ENCODE peak calls at places on chromosomes 6 and 20, in five cellular contexts. F is H9, E is H1, C is neuronal stem cell, G is trophoblast cell. N is an unnamed sample.

GRCh38 chr6:20186981-20187380 is 25.3 kb downstream of the MBOAT1 start:
- DNase-seq in C (no peak), G (no peak), E (no peak), F (no peak), N (no peak)

GRCh38 chr20:16475225-16475624 is 98.0 kb downstream of the KIF16B start:
- DNase-seq in G (no peak), F (no peak), C (no peak), E (no peak), N (peak; percentile 53)

GRCh38 chr6:53119772-53120409 is 28.8 kb downstream of the GCM1 start:
- DNase-seq in C (no peak), E (peak; percentile 29), G (no peak), F (peak; percentile 84), N (peak; percentile 89)

GRCh38 chr6:38427492-38428210 is 212.1 kb downstream of the BTBD9 start:
- DNase-seq in C (no peak), E (no peak), F (no peak), G (no peak), N (no peak)

GRCh38 chr6:2021713-2022125 is 223.7 kb downstream of the GMDS start:
- DNase-seq in E (no peak), G (no peak), F (no peak), C (peak; percentile 14), N (peak; percentile 7)

GRCh38 chr6:167324111-167324510 is 775 bp upstream of the TTLL2 start:
- DNase-seq in E (no peak), C (no peak), G (no peak), F (no peak), N (no peak)

GRCh38 chr6:155818698-155819097 is 363.1 kb upstream of the NOX3 start:
- DNase-seq in C (no peak), F (no peak), G (no peak), E (no peak), N (no peak)

GRCh38 chr20:15111654-15112053 is 774.2 kb upstream of the FLRT3 start:
- DNase-seq in G (no peak), C (peak; percentile 5), E (no peak), F (no peak), N (no peak)

GRCh38 chr6:118963003-118963402 is 28.0 kb upstream of the MCM9 start:
- DNase-seq in G (no peak), C (no peak), F (no peak), E (no peak), N (no peak)

GRCh38 chr20:2879148-2879547 is 5.9 kb downstream of the PTPRA start:
- DNase-seq in E (no peak), G (no peak), C (no peak), F (no peak), N (no peak)

GRCh38 chr6:39387785-39388184 is 65.3 kb upstream of the KCNK16 start:
- DNase-seq in C (no peak), E (no peak), G (no peak), F (no peak), N (no peak)

GRCh38 chr6:70281923-70282902 is 20.7 kb downstream of the COL9A1 start:
- DNase-seq in G (no peak), E (peak; percentile 23), F (peak; percentile 76), C (peak; percentile 24), N (no peak)

GRCh38 chr20:37673429-37673828 is 20.4 kb upstream of the CTNNBL1 start:
- DNase-seq in E (no peak), C (no peak), G (no peak), F (no peak), N (no peak)

GRCh38 chr6:127851197-127851596 is 49.7 kb downstream of the THEMIS start:
- DNase-seq in C (no peak), E (no peak), G (no peak), F (no peak), N (no peak)

GRCh38 chr6:109271622-109272021 is 110.6 kb downstream of the CD164 start:
- DNase-seq in E (no peak), C (no peak), F (no peak), G (no peak), N (no peak)

GRCh38 chr20:45905505-45906079 is 6.4 kb downstream of the PLTP start:
- DNase-seq in G (peak; percentile 91), C (no peak), F (no peak), E (no peak), N (no peak)

GRCh38 chr6:113495521-113495920 is 361.6 kb upstream of the MARCKS start:
- DNase-seq in F (no peak), C (no peak), G (peak; percentile 83), E (no peak), N (peak; percentile 67)

GRCh38 chr20:24950836-24951525 is 1.9 kb downstream of the CST7 start:
- DNase-seq in E (no peak), G (no peak), F (peak; percentile 10), C (no peak), N (no peak)

GRCh38 chr20:51910202-51911050 is 108.1 kb upstream of the SALL4 start:
- DNase-seq in G (no peak), E (no peak), C (peak; percentile 48), F (no peak), N (peak; percentile 41)

GRCh38 chr6:143745160-143746133 is 67.7 kb downstream of the PHACTR2 start:
- DNase-seq in C (peak; percentile 40), E (no peak), F (peak; percentile 58), G (peak; percentile 92), N (peak; percentile 73)

GRCh38 chr6:101000334-101000733 is 119.2 kb upstream of the ASCC3 start:
- DNase-seq in E (no peak), F (no peak), G (no peak), C (no peak), N (peak; percentile 15)

GRCh38 chr6:15546591-15546990 is 116.2 kb downstream of the DTNBP1 start:
- DNase-seq in E (no peak), F (no peak), C (no peak), G (peak; percentile 28), N (peak; percentile 45)

GRCh38 chr20:3251806-3252205 is 12.8 kb upstream of the SLC4A11 start:
- DNase-seq in F (no peak), E (no peak), G (no peak), C (no peak), N (no peak)

GRCh38 chr6:167112421-167112820 is 10.5 kb upstream of the CCR6 start:
- DNase-seq in C (no peak), F (no peak), G (no peak), E (no peak), N (no peak)

GRCh38 chr6:86730216-86730615 is 207.1 kb upstream of the HTR1E start:
- DNase-seq in G (no peak), C (no peak), F (no peak), E (no peak), N (no peak)

GRCh38 chr20:47502271-47502730 is 614 bp downstream of the NCOA3 start:
- DNase-seq in C (peak; percentile 41), G (no peak), E (no peak), F (no peak), N (peak; percentile 40)

GRCh38 chr20:43188861-43189613 is 669 bp downstream of the PTPRT start:
- DNase-seq in E (no peak), G (no peak), F (peak; percentile 33), C (no peak), N (no peak)

GRCh38 chr6:83518946-83519489 is 6.7 kb downstream of the PRSS35 start:
- DNase-seq in C (no peak), G (no peak), E (no peak), F (no peak), N (peak; percentile 50)
- H2BK12ac ChIP-seq in C (no peak overlapping the region), G (no peak overlapping the region), E (no peak overlapping the region), F (no peak overlapping the region), N (no peak overlapping the region)

DNA sequence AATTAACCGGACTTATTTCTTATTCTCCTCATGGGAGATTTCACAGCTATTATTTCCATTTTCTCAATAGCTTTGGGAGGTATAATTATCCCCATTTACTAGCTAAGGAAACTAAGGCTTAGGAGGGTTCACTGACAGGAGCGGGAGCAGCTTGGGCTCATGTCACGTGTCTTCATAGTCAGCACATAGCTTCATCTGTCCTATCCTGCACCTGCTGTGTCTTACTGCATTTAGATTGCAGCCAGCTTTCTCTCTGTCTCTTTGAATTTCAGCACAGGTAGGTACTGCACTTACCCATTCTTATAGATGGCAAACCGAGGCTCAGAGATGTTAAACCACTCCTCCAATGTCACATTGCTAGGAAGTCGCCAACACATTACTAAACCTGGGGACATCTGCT is 839.9 kb downstream of the MAFB start:
- DNase-seq in G (no peak), F (no peak), C (no peak), E (no peak), N (no peak)
- H3K27ac ChIP-seq in G (no peak overlapping the region), F (no peak overlapping the region), C (no peak overlapping the region), E (no peak overlapping the region), N (no peak overlapping the region)

GRCh38 chr20:19824861-19825260 is 66.8 kb downstream of the RIN2 start:
- DNase-seq in F (no peak), E (no peak), G (no peak), C (no peak), N (peak; percentile 67)
- H2AK5ac ChIP-seq in F (peak overlapping the region; percentile 45), E (no peak overlapping the region), G (no peak overlapping the region), C (no peak overlapping the region), N (peak overlapping the region; percentile 17)

GRCh38 chr20:48826883-48827771 is 672 bp downstream of the PREX1 start:
- DNase-seq in C (peak; percentile 49), E (no peak), G (no peak), F (peak; percentile 54), N (peak; percentile 48)
- H2BK12ac ChIP-seq in C (no peak overlapping the region), E (no peak overlapping the region), G (no peak overlapping the region), F (no peak overlapping the region), N (no peak overlapping the region)

GRCh38 chr6:156954191-156954590 is 177.0 kb downstream of the ARID1B start:
- DNase-seq in E (no peak), C (no peak), G (no peak), F (no peak), N (peak; percentile 42)

GRCh38 chr6:156954781-156955180 is 177.6 kb downstream of the ARID1B start:
- DNase-seq in E (no peak), G (no peak), C (no peak), F (no peak), N (no peak)

GRCh38 chr6:156956286-156956685 is 179.1 kb downstream of the ARID1B start:
- DNase-seq in E (no peak), G (no peak), C (no peak), F (no peak), N (no peak)

GRCh38 chr6:156953478-156954146 is 176.4 kb downstream of the ARID1B start:
- DNase-seq in C (peak; percentile 49), G (peak; percentile 93), E (no peak), F (no peak), N (peak; percentile 97)

DNA sequence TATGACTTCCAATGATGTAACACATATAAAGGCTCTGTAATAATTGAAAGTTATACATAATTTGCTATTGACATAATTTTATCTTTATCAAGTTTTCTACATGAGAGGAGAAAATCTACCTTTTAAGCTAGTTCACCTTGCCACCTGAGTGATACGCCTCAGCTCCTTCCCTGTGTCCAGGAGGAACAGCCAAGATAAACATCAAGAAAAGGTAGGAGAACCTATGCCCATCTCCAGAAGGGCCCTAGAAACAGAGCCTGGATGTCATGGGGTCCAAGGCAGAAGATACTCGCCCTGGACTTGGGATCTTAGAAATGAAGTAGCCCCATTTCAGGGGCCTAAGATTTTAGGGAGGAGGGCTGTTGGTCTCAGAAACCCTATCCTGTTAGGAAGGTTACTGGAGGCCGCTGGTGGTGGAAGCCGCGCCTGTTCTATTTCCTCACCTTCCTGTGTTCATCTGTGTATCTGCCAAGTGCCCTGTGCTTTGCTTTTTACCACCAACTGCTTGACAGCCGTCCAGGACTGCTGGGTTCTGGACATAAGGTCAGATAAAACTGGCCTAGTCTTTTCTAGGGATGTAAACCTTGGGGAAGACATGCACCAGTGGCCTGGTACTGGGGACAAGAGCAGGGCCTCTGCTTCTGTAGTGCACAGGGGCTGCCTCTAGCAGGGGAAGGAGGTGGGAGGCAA is 178.5 kb downstream of the ARID1B start:
- DNase-seq in G (no peak), C (no peak), E (no peak), F (no peak), N (no peak)
- H3K27ac ChIP-seq in G (no peak overlapping the region), C (no peak overlapping the region), E (no peak overlapping the region), F (no peak overlapping the region), N (no peak overlapping the region)